ENCODE peak calls at places on chromosomes 16 and 17, in six cellular contexts. L is progenitor cell of endocrine pancreas, C is mammary epithelial cell, E is PC-3, F is lower lobe of right lung, W is MM.1S. S is an unnamed sample.
A peak's percentile ranks its signal among the peaks of the same experiment; 100 is the strongest.

GRCh38 chr16:55528974-55529373 is 20.1 kb downstream of the LPCAT2 start:
- DNase-seq in F (no peak), L (no peak), E (no peak), C (no peak), W (no peak), S (no peak)

GRCh38 chr17:82582208-82582607 is 62.7 kb downstream of the FOXK2 start:
- DNase-seq in F (no peak), C (no peak), E (no peak), W (no peak), L (no peak), S (no peak)

GRCh38 chr16:25614836-25615235 is 76.9 kb upstream of the HS3ST4 start:
- DNase-seq in C (no peak), E (no peak), F (no peak), L (no peak), W (no peak), S (no peak)

GRCh38 chr17:62892870-62893338 is 73.1 kb upstream of the TANC2 start:
- DNase-seq in F (peak; percentile 69), W (no peak), E (peak; percentile 99), L (no peak), C (peak; percentile 98), S (peak; percentile 43)

GRCh38 chr16:72974142-72974769 is 73.7 kb downstream of the ZFHX3 start:
- DNase-seq in F (no peak), C (no peak), L (no peak), E (no peak), W (no peak), S (no peak)

GRCh38 chr16:83420206-83420760 is 387.5 kb upstream of the HSBP1 start:
- DNase-seq in C (peak; percentile 26), F (no peak), E (peak; percentile 22), W (peak; percentile 12), L (no peak), S (no peak)

GRCh38 chr16:6684076-6684673 is 648.5 kb upstream of the RBFOX1 start:
- DNase-seq in L (no peak), F (no peak), E (peak; percentile 35), W (no peak), C (peak; percentile 1), S (peak; percentile 30)

GRCh38 chr17:75313941-75314550 is 24.8 kb upstream of the SLC25A19 start:
- DNase-seq in L (no peak), E (no peak), F (peak; percentile 63), C (no peak), W (no peak), S (no peak)

GRCh38 chr16:54766355-54766754 is 164.3 kb upstream of the IRX5 start:
- DNase-seq in W (no peak), C (no peak), E (no peak), F (no peak), L (no peak), S (no peak)

GRCh38 chr16:15055141-15056053 is 477 bp downstream of the NTAN1 start:
- DNase-seq in L (no peak), E (peak; percentile 9), C (peak; percentile 8), F (peak; percentile 71), W (peak; percentile 69), S (peak; percentile 79)

GRCh38 chr17:36496018-36496789 is 9.7 kb downstream of the ZNHIT3 start:
- DNase-seq in W (no peak), L (no peak), F (no peak), E (no peak), C (no peak), S (no peak)

GRCh38 chr17:76272541-76273434 is 7.6 kb downstream of the UBALD2 start:
- DNase-seq in W (no peak), L (no peak), C (no peak), E (no peak), F (peak; percentile 49), S (peak; percentile 92)

GRCh38 chr16:11716330-11716729 is 26.3 kb downstream of the TXNDC11 start:
- DNase-seq in F (no peak), E (no peak), W (no peak), C (no peak), L (no peak), S (no peak)

GRCh38 chr17:320139-320538 is 32.5 kb downstream of the RPH3AL start:
- DNase-seq in W (no peak), C (no peak), L (no peak), F (peak; percentile 11), E (no peak), S (no peak)

GRCh38 chr16:54356391-54356790 is 69.8 kb upstream of the IRX3 start:
- DNase-seq in F (no peak), E (no peak), W (no peak), L (no peak), C (no peak), S (no peak)

GRCh38 chr16:56767018-56767417 is 37.1 kb downstream of the NUP93 start:
- DNase-seq in L (no peak), E (no peak), C (no peak), W (no peak), F (no peak), S (no peak)

GRCh38 chr17:33463887-33464286 is 170.8 kb upstream of the ASIC2 start:
- DNase-seq in W (no peak), F (no peak), E (no peak), L (no peak), C (peak; percentile 30), S (no peak)

GRCh38 chr16:30357085-30357714 is 2.1 kb upstream of the CD2BP2 start:
- DNase-seq in L (no peak), C (no peak), F (no peak), W (no peak), E (no peak), S (no peak)

GRCh38 chr16:27334874-27335273 is 21.1 kb downstream of the IL4R start:
- DNase-seq in W (no peak), L (no peak), F (no peak), E (no peak), C (no peak), S (no peak)

GRCh38 chr17:34998205-34998604 is 17.9 kb downstream of the LIG3 start:
- DNase-seq in F (peak; percentile 72), L (peak; percentile 58), C (peak; percentile 57), W (peak; percentile 56), E (peak; percentile 66), S (peak; percentile 85)

GRCh38 chr17:28745777-28746473 is 2.1 kb downstream of the TRAF4 start:
- DNase-seq in L (no peak), F (peak; percentile 62), E (peak; percentile 88), C (peak; percentile 90), W (no peak), S (no peak)

GRCh38 chr17:17682293-17682736 is 1.1 kb downstream of the RAI1 start:
- DNase-seq in W (peak; percentile 66), E (peak; percentile 30), L (no peak), C (peak; percentile 49), F (peak; percentile 80), S (peak; percentile 73)

GRCh38 chr16:588639-588888 is 1.3 kb upstream of the RAB40C start:
- DNase-seq in C (peak; percentile 54), L (peak; percentile 46), E (peak; percentile 25), W (peak; percentile 53), F (peak; percentile 79), S (peak; percentile 79)

GRCh38 chr16:53913082-53913870 is 209.3 kb downstream of the FTO start:
- DNase-seq in C (peak; percentile 79), F (no peak), L (no peak), W (no peak), E (peak; percentile 35), S (peak; percentile 52)

GRCh38 chr16:75099738-75100615 is 16.6 kb downstream of the LDHD start:
- DNase-seq in F (peak; percentile 66), E (no peak), L (no peak), C (no peak), W (no peak), S (peak; percentile 72)

DNA sequence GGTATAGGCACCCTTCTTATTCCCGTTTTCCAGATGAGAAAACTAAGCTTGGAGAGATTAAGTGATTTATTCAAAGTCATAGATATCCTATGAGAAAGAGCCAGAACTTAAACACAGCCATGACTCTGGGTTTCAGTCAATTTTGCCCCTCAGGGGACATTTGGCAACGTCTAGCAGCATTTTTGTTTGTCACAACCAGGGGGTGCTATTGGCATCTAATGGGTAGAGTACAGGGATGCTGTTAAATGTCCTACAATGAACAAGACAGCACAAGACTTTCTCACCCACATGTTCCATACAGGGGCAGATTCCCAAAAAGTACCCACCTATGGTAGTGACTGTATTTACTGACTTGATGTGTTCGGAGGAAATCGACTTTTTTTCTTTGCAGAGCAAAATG is 4.8 kb upstream of the SHISA9 start:
- DNase-seq in W (peak; percentile 49), C (peak; percentile 61), F (no peak), E (peak; percentile 50), L (no peak), S (no peak)
- TF ChIP-seq CTCF in W (peak; percentile 36), C (peak; percentile 64), F (no peak), E (peak; percentile 67), L (peak; percentile 62), S (peak; percentile 55)

GRCh38 chr17:70552230-70552981 is 383.1 kb downstream of the KCNJ2 start:
- DNase-seq in W (peak; percentile 45), E (peak; percentile 80), C (peak; percentile 18), F (no peak), L (no peak), S (no peak)
- TF ChIP-seq CTCF in W (peak; percentile 50), E (peak; percentile 81), C (peak; percentile 18), F (peak; percentile 52), L (peak; percentile 71), S (peak; percentile 48)

GRCh38 chr17:81398170-81398854 is 3.1 kb downstream of the BAHCC1 start:
- DNase-seq in E (peak; percentile 47), F (no peak), C (peak; percentile 56), W (no peak), L (peak; percentile 40), S (no peak)

GRCh38 chr17:81398855-81399451 is 3.7 kb downstream of the BAHCC1 start:
- DNase-seq in C (no peak), F (no peak), L (no peak), W (no peak), E (peak; percentile 33), S (no peak)

GRCh38 chr17:81396722-81397313 is 1.6 kb downstream of the BAHCC1 start:
- DNase-seq in W (no peak), C (peak; percentile 65), F (no peak), L (peak; percentile 42), E (peak; percentile 53), S (peak; percentile 41)

GRCh38 chr17:81396278-81396721 is 1.0 kb downstream of the BAHCC1 start:
- DNase-seq in C (no peak), F (no peak), E (no peak), W (no peak), L (no peak), S (no peak)

DNA sequence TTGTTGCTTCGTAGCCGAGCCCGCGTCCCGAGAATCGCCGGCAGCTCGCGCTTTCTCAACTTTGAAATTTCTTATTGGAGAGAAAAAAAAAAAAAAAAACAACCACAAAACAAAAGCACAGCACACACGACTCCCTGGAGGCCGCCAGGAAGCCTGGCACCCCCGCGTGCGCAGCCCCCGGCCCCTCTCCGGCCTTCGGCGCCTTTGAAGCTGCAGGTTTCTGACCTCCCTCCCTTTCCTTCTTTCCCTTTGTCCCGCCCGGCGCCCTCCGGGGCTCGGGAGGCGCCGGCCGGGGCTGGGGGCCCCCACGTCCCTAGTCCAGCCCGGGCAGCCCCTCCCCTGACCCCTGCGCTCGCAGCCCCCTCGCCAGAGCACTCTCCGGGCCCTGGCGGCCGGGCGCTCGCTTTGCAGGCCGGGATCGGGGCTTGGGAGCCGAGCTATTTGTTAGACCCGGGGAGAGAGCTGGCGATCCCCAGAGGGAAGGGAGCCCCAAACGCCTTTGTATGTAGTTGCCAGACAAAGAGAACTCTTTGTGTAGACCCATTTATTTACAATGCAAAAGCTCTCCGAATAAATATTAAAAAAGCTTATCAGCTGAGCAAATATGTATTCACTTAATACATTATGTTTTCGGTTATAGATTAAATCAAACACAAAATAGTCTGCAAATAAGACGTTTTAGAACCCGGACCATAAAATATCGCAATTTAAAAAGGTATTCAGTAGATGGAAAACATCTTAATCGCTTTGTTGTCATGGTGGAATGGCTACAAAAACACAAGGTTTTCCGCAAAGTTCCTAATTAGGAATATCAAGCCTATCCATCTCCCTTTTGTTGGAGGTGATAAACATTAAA is 2.3 kb downstream of the BAHCC1 start:
- DNase-seq in L (peak; percentile 71), W (no peak), F (no peak), E (peak; percentile 62), C (peak; percentile 72), S (peak; percentile 39)
- TF ChIP-seq CTCF in L (peak; percentile 58), W (no peak), F (peak; percentile 32), E (peak; percentile 7), C (no peak), S (peak; percentile 38)

GRCh38 chr17:80529904-80530292 is 14.7 kb upstream of the RPTOR start:
- DNase-seq in E (no peak), F (no peak), W (no peak), C (no peak), L (no peak), S (no peak)
- TF ChIP-seq CTCF in E (no peak), F (no peak), W (no peak), C (no peak), L (no peak), S (no peak)

S was measured in activated CD8-positive, alpha-beta T cell treated with anti-CD3 and anti-CD28 coated beads for 36 hours.